ENCODE peak calls at places on chromosomes 5 and 9, in eight cellular contexts. A is HCT116, S is suprapubic skin, N is breast epithelium, T is stomach, I is GM23338, X is endothelial cell of umbilical vein, V is transverse colon. W is an unnamed sample.

GRCh38 chr5:127358782-127359181 is 68.2 kb downstream of the MEGF10 start:
- DNase-seq in S (no peak), X (no peak), N (no peak), V (no peak), I (no peak), T (no peak), A (no peak), W (no peak)

GRCh38 chr9:90251311-90251710 is 391.3 kb downstream of the DIRAS2 start:
- DNase-seq in T (no peak), N (no peak), I (no peak), A (no peak), X (no peak), S (no peak), V (no peak), W (no peak)

GRCh38 chr5:60354322-60354721 is 345.6 kb downstream of the DEPDC1B start:
- DNase-seq in V (peak; percentile 19), N (no peak), S (no peak), A (no peak), X (no peak), I (no peak), T (no peak), W (no peak)

GRCh38 chr5:25568989-25569625 is 924.3 kb upstream of the CDH10 start:
- DNase-seq in V (no peak), S (no peak), X (no peak), A (no peak), I (peak; percentile 33), T (no peak), N (no peak), W (no peak)

GRCh38 chr5:155983954-155984353 is 343.0 kb upstream of the SGCD start:
- DNase-seq in N (no peak), I (no peak), T (no peak), A (no peak), V (no peak), X (no peak), S (no peak), W (no peak)

GRCh38 chr5:8714197-8714596 is 831.7 kb downstream of the SEMA5A start:
- DNase-seq in A (no peak), I (no peak), X (no peak), N (no peak), V (no peak), S (no peak), T (no peak), W (no peak)

GRCh38 chr5:123297866-123298265 is 125.3 kb downstream of the CEP120 start:
- DNase-seq in V (no peak), S (no peak), A (no peak), N (no peak), T (no peak), X (peak; percentile 6), I (no peak), W (no peak)

GRCh38 chr5:98798371-98798770 is 24.9 kb downstream of the RGMB start:
- DNase-seq in V (no peak), T (no peak), X (no peak), S (no peak), A (no peak), N (no peak), I (no peak), W (no peak)

GRCh38 chr9:38388283-38389223 is 3.9 kb upstream of the ALDH1B1 start:
- DNase-seq in T (no peak), N (no peak), V (no peak), S (no peak), X (no peak), A (no peak), I (no peak), W (no peak)

GRCh38 chr9:108103294-108103693 is 613.7 kb upstream of the KLF4 start:
- DNase-seq in I (no peak), V (no peak), T (no peak), S (no peak), N (no peak), A (no peak), X (no peak), W (no peak)

GRCh38 chr5:181052928-181053759 is 13.1 kb downstream of the BTNL9 start:
- DNase-seq in X (no peak), I (peak; percentile 55), A (no peak), N (no peak), S (no peak), T (no peak), V (peak; percentile 22), W (peak; percentile 80)

GRCh38 chr5:108615216-108615615 is 132.5 kb upstream of the FER start:
- DNase-seq in A (no peak), N (no peak), V (no peak), X (no peak), I (no peak), T (no peak), S (no peak), W (no peak)

GRCh38 chr9:129602598-129603415 is 18.1 kb downstream of the C9orf50 start:
- DNase-seq in S (no peak), X (no peak), N (no peak), A (no peak), I (peak; percentile 74), V (no peak), T (no peak), W (no peak)

GRCh38 chr9:98890256-98890655 is 53.5 kb upstream of the COL15A1 start:
- DNase-seq in N (no peak), S (no peak), T (peak; percentile 57), I (no peak), V (no peak), X (no peak), A (no peak), W (no peak)

GRCh38 chr5:535781-536698 is 11.8 kb upstream of the SLC9A3 start:
- DNase-seq in T (no peak), I (no peak), V (no peak), X (no peak), A (no peak), N (no peak), S (no peak), W (peak; percentile 36)

GRCh38 chr5:148166550-148167283 is 1.6 kb upstream of the SPINK14 start:
- DNase-seq in I (no peak), X (peak; percentile 6), S (no peak), A (no peak), V (no peak), T (no peak), N (no peak), W (no peak)

GRCh38 chr9:127528407-127529251 is 77.3 kb downstream of the LRSAM1 start:
- DNase-seq in S (no peak), N (no peak), I (peak; percentile 43), V (no peak), X (peak; percentile 88), T (no peak), A (no peak), W (no peak)

GRCh38 chr5:76960004-76960625 is 7.3 kb downstream of the CRHBP start:
- DNase-seq in V (no peak), T (no peak), I (peak; percentile 29), A (no peak), X (no peak), S (no peak), N (no peak), W (no peak)

GRCh38 chr5:150122158-150122510 is 33.5 kb downstream of the PDGFRB start:
- DNase-seq in I (peak; percentile 76), A (no peak), N (no peak), X (no peak), T (peak; percentile 49), S (no peak), V (peak; percentile 88), W (peak; percentile 79)

GRCh38 chr9:110050925-110051355 is 157.0 kb downstream of the C9orf152 start:
- DNase-seq in A (peak; percentile 48), I (no peak), N (no peak), V (no peak), T (no peak), X (peak; percentile 73), S (no peak), W (no peak)

GRCh38 chr5:154849791-154850201 is 607 bp downstream of the FAXDC2 start:
- DNase-seq in T (no peak), V (no peak), N (no peak), I (no peak), A (no peak), S (no peak), X (no peak), W (no peak)

GRCh38 chr5:71907001-71907564 is 188.0 kb downstream of the CARTPT start:
- DNase-seq in A (no peak), X (no peak), T (no peak), S (no peak), I (no peak), V (no peak), N (no peak), W (no peak)

GRCh38 chr9:20582150-20582549 is 40.1 kb downstream of the MLLT3 start:
- DNase-seq in V (no peak), I (no peak), X (no peak), A (no peak), N (no peak), S (no peak), T (no peak), W (no peak)

GRCh38 chr9:133238851-133239532 is 29.9 kb upstream of the OBP2B start:
- DNase-seq in N (peak; percentile 61), S (no peak), A (peak; percentile 88), T (peak; percentile 74), I (peak; percentile 91), V (peak; percentile 87), X (peak; percentile 51), W (peak; percentile 86)

GRCh38 chr9:74035786-74036185 is 461.3 kb upstream of the RORB start:
- DNase-seq in I (no peak), T (no peak), S (no peak), X (no peak), N (no peak), V (no peak), A (no peak), W (no peak)

GRCh38 chr5:129110742-129111141 is 16.2 kb downstream of the ISOC1 start:
- DNase-seq in T (no peak), X (no peak), V (no peak), N (no peak), I (no peak), A (no peak), S (no peak), W (no peak)

GRCh38 chr5:181149806-181150733 is 2.7 kb downstream of the OR2V2 start:
- DNase-seq in X (no peak), A (no peak), N (no peak), T (no peak), I (no peak), S (no peak), V (no peak), W (no peak)

GRCh38 chr9:22241024-22241423 is 205.6 kb upstream of the DMRTA1 start:
- DNase-seq in N (no peak), S (no peak), I (no peak), A (no peak), T (no peak), V (no peak), X (no peak), W (no peak)
- H3K4me3 ChIP-seq in N (no peak overlapping the region), S (no peak overlapping the region), I (no peak overlapping the region), A (no peak overlapping the region), T (no peak overlapping the region), V (no peak overlapping the region), X (no peak overlapping the region), W (no peak overlapping the region)

GRCh38 chr5:134000696-134001453 is 3.9 kb downstream of the VDAC1 start:
- DNase-seq in I (no peak), X (no peak), A (no peak), S (no peak), V (no peak), T (no peak), N (no peak), W (peak; percentile 32)
- TF ChIP-seq POLR2AphosphoS5 in I (no peak), X (no peak), A (no peak), S (no peak), V (no peak), T (no peak), N (no peak), W (no peak)

GRCh38 chr5:110105692-110106091 is 416.0 kb downstream of the MAN2A1 start:
- DNase-seq in T (peak; percentile 28), S (no peak), I (no peak), A (no peak), X (no peak), N (no peak), V (no peak), W (no peak)
- H3K4me1 ChIP-seq in T (peaks cover 22% of the 10 kb centered on the region), S (peaks cover 10% of the 10 kb centered on the region), I (peaks cover 19% of the 10 kb centered on the region), A (no peaks in the 10 kb centered on the region), X (no peaks in the 10 kb centered on the region), N (no peaks in the 10 kb centered on the region), V (no peaks in the 10 kb centered on the region), W (no peaks in the 10 kb centered on the region)

GRCh38 chr9:112809351-112809848 is 58.8 kb downstream of the SNX30 start:
- DNase-seq in I (no peak), N (no peak), A (no peak), S (no peak), T (no peak), X (no peak), V (no peak), W (peak; percentile 63)
- H3K4me3 ChIP-seq in I (no peak overlapping the region), N (no peak overlapping the region), A (no peak overlapping the region), S (no peak overlapping the region), T (no peak overlapping the region), X (no peak overlapping the region), V (no peak overlapping the region), W (no peak overlapping the region)

W was measured in spleen.